ENCODE peak calls at places on chromosomes 1 and 21, in seven cellular contexts. K is cardiac septum; J is NCI-H1694; L is A172; I is CD4-positive, alpha-beta T cell; D is activated naive CD4-positive, alpha-beta T cell; E is activated CD4-positive, alpha-beta T cell treated with anti-CD3 and anti-CD28 coated beads for 1 hour. Y is an unnamed sample.

GRCh38 chr1:12063141-12064072 is at the start of gene TNFRSF8:
- DNase-seq in K (no peak), J (no peak), L (no peak), I (no peak), D (no peak), E (no peak), Y (no peak)

GRCh38 chr21:41747943-41748738 is 18.7 kb downstream of the RIPK4 start:
- DNase-seq in K (no peak), J (no peak), L (no peak), I (no peak), D (no peak), E (no peak), Y (no peak)

GRCh38 chr1:181159451-181160151 is 71.1 kb downstream of the IER5 start:
- DNase-seq in K (no peak), J (no peak), L (peak; percentile 91), I (peak; percentile 38), D (peak; percentile 13), E (peak; percentile 24), Y (peak; percentile 50)

GRCh38 chr1:95057361-95057760 is 15.4 kb downstream of the ALG14 start:
- DNase-seq in K (no peak), J (no peak), L (no peak), I (no peak), D (no peak), E (no peak), Y (no peak)

GRCh38 chr1:100034465-100034864 is 64.7 kb downstream of the SLC35A3 start:
- DNase-seq in K (no peak), J (peak; percentile 31), L (no peak), I (no peak), D (no peak), E (no peak), Y (no peak)

GRCh38 chr21:33293811-33294216 is 27.6 kb downstream of the IL10RB start:
- DNase-seq in K (no peak), J (no peak), L (no peak), I (no peak), D (no peak), E (no peak), Y (no peak)

GRCh38 chr1:220708929-220709801 is 19.0 kb downstream of the C1orf115 start:
- DNase-seq in K (no peak), J (no peak), L (no peak), I (no peak), D (no peak), E (no peak), Y (no peak)

GRCh38 chr1:204130989-204131892 is 20.6 kb downstream of the ETNK2 start:
- DNase-seq in K (no peak), J (no peak), L (peak; percentile 96), I (no peak), D (no peak), E (no peak), Y (no peak)

GRCh38 chr1:40924767-40925166 is 54.7 kb upstream of the CTPS1 start:
- DNase-seq in K (no peak), J (no peak), L (no peak), I (no peak), D (no peak), E (no peak), Y (no peak)

GRCh38 chr1:1212780-1213152 is 1.2 kb downstream of the TNFRSF4 start:
- DNase-seq in K (no peak), J (no peak), L (no peak), I (no peak), D (no peak), E (no peak), Y (no peak)

GRCh38 chr21:32336711-32337110 is 38.1 kb downstream of the MRAP start:
- DNase-seq in K (peak; percentile 66), J (peak; percentile 88), L (peak; percentile 47), I (no peak), D (no peak), E (no peak), Y (no peak)

GRCh38 chr1:197614916-197615692 is 160.2 kb downstream of the DENND1B start:
- DNase-seq in K (no peak), J (peak; percentile 22), L (peak; percentile 67), I (peak; percentile 1), D (no peak), E (no peak), Y (no peak)

GRCh38 chr1:211639500-211640361 is 35.7 kb downstream of the NEK2 start:
- DNase-seq in K (peak; percentile 9), J (no peak), L (peak; percentile 75), I (no peak), D (no peak), E (no peak), Y (no peak)

GRCh38 chr1:244654284-244655038 is 1.5 kb downstream of the DESI2 start:
- DNase-seq in K (no peak), J (no peak), L (no peak), I (no peak), D (no peak), E (no peak), Y (no peak)

GRCh38 chr21:42061866-42062542 is 9.1 kb upstream of the UMODL1 start:
- DNase-seq in K (no peak), J (no peak), L (no peak), I (peak; percentile 67), D (peak; percentile 75), E (peak; percentile 57), Y (peak; percentile 83)

GRCh38 chr1:55876276-55877060 is 661.3 kb upstream of the USP24 start:
- DNase-seq in K (no peak), J (no peak), L (no peak), I (no peak), D (no peak), E (no peak), Y (no peak)

GRCh38 chr1:91684599-91685196 is 184.0 kb downstream of the CDC7 start:
- DNase-seq in K (no peak), J (no peak), L (no peak), I (no peak), D (no peak), E (no peak), Y (peak; percentile 10)